ENCODE peak calls at places on chromosomes 13 and 19, in eight cellular contexts. W, I, M, D, U, K, V and P are unnamed samples. For H3K4me1, the result is how much of the 10 kb centered on the place peaks cover.

GRCh38 chr13:106566682-106567420 is 1.1 kb downstream of the ARGLU1 start:
- DNase-seq in W (peak), I (peak), M (peak), D (peak), U (peak), K (peak), V (peak), P (peak)

GRCh38 chr13:77460195-77460594 is 75.3 kb upstream of the SCEL start:
- DNase-seq in W (no peak), I (peak), M (peak), D (no peak), U (no peak), K (no peak), V (no peak), P (no peak)

GRCh38 chr13:97267418-97268059 is 45.4 kb downstream of the MBNL2 start:
- DNase-seq in W (peak), I (no peak), M (no peak), D (no peak), U (no peak), K (no peak), V (no peak), P (no peak)

GRCh38 chr13:98656223-98656622 is 79.3 kb upstream of the STK24 start:
- DNase-seq in W (no peak), I (no peak), M (no peak), D (no peak), U (no peak), K (no peak), V (no peak), P (no peak)

GRCh38 chr19:19719798-19720197 is 13.1 kb downstream of the ZNF14 start:
- DNase-seq in W (no peak), I (no peak), M (no peak), D (no peak), U (no peak), K (no peak), V (no peak), P (no peak)

GRCh38 chr13:73216381-73216831 is 157.6 kb downstream of the KLF5 start:
- DNase-seq in W (peak), I (no peak), M (no peak), D (no peak), U (peak), K (no peak), V (peak), P (no peak)

GRCh38 chr13:106738279-106738678 is 170.3 kb upstream of the ARGLU1 start:
- DNase-seq in W (no peak), I (no peak), M (no peak), D (no peak), U (no peak), K (no peak), V (no peak), P (no peak)

GRCh38 chr19:7159105-7159933 is 89.8 kb downstream of the ZNF557 start:
- DNase-seq in W (peak), I (peak), M (peak), D (peak), U (peak), K (no peak), V (peak), P (no peak)

GRCh38 chr19:55158848-55159793 is 1.6 kb upstream of the TNNI3 start:
- DNase-seq in W (no peak), I (no peak), M (peak), D (peak), U (no peak), K (no peak), V (no peak), P (no peak)

GRCh38 chr19:3593156-3593555 is 7.9 kb downstream of the GIPC3 start:
- DNase-seq in W (no peak), I (no peak), M (no peak), D (no peak), U (no peak), K (no peak), V (no peak), P (no peak)

GRCh38 chr19:2602391-2603181 is 99.9 kb downstream of the GNG7 start:
- DNase-seq in W (peak), I (peak), M (peak), D (peak), U (peak), K (peak), V (peak), P (peak)

GRCh38 chr19:55230780-55231179 is 2.2 kb upstream of the TMEM86B start:
- DNase-seq in W (no peak), I (no peak), M (no peak), D (no peak), U (no peak), K (no peak), V (no peak), P (no peak)

GRCh38 chr13:102838273-102838672 is 7.6 kb upstream of the ERCC5 start:
- DNase-seq in W (no peak), I (no peak), M (no peak), D (no peak), U (no peak), K (no peak), V (no peak), P (no peak)

GRCh38 chr13:112879283-112879833 is 89.7 kb upstream of the MCF2L start:
- DNase-seq in W (peak), I (peak), M (no peak), D (no peak), U (no peak), K (no peak), V (no peak), P (no peak)

GRCh38 chr19:53991224-53992113 is at the start of gene CACNG6:
- DNase-seq in W (peak), I (no peak), M (peak), D (no peak), U (no peak), K (no peak), V (no peak), P (no peak)

GRCh38 chr19:15954820-15955219 is 6.0 kb downstream of the OR10H4 start:
- DNase-seq in W (no peak), I (no peak), M (no peak), D (no peak), U (no peak), K (no peak), V (no peak), P (no peak)

GRCh38 chr13:39676315-39676876 is 20.9 kb downstream of the COG6 start:
- DNase-seq in W (peak), I (no peak), M (no peak), D (peak), U (no peak), K (no peak), V (peak), P (peak)

GRCh38 chr13:30340367-30341184 is 33.2 kb upstream of the KATNAL1 start:
- DNase-seq in W (peak), I (peak), M (peak), D (peak), U (peak), K (peak), V (peak), P (peak)

GRCh38 chr19:1173160-1173844 is 766 bp downstream of the SBNO2 start:
- DNase-seq in W (no peak), I (no peak), M (peak), D (no peak), U (no peak), K (peak), V (no peak), P (no peak)

GRCh38 chr13:101211261-101211660 is 205.0 kb downstream of the NALCN start:
- DNase-seq in W (peak), I (no peak), M (no peak), D (no peak), U (peak), K (no peak), V (no peak), P (no peak)

GRCh38 chr13:91406619-91407018 is 8.2 kb downstream of the GPC5 start:
- DNase-seq in W (peak), I (no peak), M (no peak), D (no peak), U (peak), K (no peak), V (peak), P (peak)

GRCh38 chr13:71524245-71525002 is 342.6 kb downstream of the DACH1 start:
- DNase-seq in W (no peak), I (no peak), M (no peak), D (no peak), U (no peak), K (no peak), V (no peak), P (peak)

GRCh38 chr13:36130542-36131214 is 504 bp downstream of the DCLK1 start:
- DNase-seq in W (no peak), I (peak), M (peak), D (peak), U (no peak), K (no peak), V (peak), P (peak)

DNA sequence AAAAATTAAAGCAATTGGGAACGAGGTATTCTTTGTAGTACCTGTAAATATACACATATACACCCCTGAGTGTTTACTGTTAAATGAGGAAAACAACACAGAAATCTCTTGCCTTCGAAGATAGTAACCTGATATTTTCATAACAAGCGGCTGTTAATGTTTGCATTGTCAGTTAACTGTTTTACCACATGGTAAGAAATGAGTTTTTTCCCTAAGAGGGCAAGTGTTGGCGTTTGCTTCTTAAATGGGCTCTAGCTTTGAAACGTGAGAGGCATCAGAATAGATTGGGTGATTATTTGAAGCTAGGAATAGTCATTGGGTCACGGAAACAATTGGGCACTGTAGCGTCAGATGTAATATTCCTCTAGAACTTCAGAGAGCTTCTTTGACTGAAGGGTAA is 22.0 kb upstream of the UPF3A start:
- DNase-seq in W (no peak), I (no peak), M (no peak), D (no peak), U (no peak), K (no peak), V (no peak), P (no peak)
- H3K4me1 ChIP-seq in W (under half), I (under half), M (under half), D (under half), U (under half), K (under half), V (under half), P (under half)

DNA sequence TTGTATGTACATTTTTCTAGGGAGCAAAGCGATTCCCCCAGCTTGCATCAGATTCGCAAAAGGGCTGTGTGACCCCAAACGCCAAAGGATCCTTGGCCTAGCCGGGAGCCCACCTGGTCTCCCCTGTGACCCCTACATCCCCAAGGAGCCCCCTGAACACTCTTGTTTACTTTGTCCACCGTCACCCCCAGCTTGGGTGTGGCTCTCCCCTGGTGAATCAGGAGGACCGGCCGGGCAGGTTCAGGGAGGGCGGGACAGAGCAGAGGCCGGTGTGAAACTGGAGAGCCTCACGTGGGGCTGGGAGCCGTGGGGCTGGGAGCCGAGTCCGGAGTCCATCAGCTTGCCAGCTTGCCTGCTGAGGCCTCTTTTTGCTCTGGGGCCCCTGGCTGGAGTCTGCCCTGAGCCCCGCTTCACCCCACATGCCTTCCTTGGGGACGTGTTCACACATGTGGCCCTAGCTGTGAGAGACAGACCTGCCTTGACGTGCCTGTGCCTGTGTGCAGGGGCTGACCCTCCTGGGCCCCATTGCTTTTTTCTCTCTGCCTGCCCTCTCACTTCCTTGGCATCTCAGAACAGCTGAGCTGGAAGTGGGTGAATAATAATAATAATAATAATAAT is 2.0 kb downstream of the ITPKC start:
- DNase-seq in W (peak), I (peak), M (peak), D (peak), U (peak), K (peak), V (peak), P (no peak)
- H3K4me1 ChIP-seq in W (under half), I (under half), M (under half), D (under half), U (half or more), K (under half), V (under half), P (under half)

DNA sequence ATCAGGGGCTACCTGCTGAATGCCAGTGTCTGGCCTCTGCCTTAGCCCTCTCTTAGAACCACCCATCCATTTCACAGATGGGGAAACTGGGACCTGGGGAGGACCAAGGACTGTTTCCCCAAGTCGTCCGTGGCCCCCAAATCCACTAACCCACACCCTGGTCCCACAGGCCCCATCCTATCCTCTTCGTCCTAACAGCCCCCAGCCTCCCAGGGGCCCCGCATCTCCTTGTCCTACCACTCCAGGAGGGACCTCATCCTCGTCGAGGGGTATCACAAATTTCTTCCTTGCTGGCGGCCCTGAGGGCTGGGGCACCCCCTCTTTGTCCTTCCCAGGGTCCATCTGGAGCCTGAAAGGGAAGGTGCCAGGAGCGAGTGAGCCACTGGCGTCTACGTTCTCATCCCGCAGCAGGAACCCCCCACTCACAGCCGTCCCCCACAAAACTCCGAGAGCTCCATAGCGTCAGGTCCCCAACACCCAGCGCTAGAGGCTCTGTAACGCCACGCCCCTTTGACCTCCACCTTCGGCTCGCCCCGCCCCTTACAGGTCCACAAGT is 606 bp downstream of the ERCC1 start:
- DNase-seq in W (no peak), I (no peak), M (no peak), D (no peak), U (no peak), K (peak), V (no peak), P (no peak)
- H3K4me1 ChIP-seq in W (under half), I (under half), M (under half), D (under half), U (under half), K (under half), V (under half), P (under half)

GRCh38 chr13:67048084-67048792 is 181.9 kb downstream of the PCDH9 start:
- DNase-seq in W (peak), I (no peak), M (no peak), D (no peak), U (peak), K (no peak), V (no peak), P (no peak)

GRCh38 chr13:67045357-67045756 is 184.8 kb downstream of the PCDH9 start:
- DNase-seq in W (no peak), I (no peak), M (no peak), D (no peak), U (no peak), K (no peak), V (no peak), P (no peak)

GRCh38 chr13:67049744-67050143 is 180.4 kb downstream of the PCDH9 start:
- DNase-seq in W (no peak), I (no peak), M (no peak), D (no peak), U (no peak), K (no peak), V (no peak), P (no peak)

GRCh38 chr13:67052550-67053237 is 177.4 kb downstream of the PCDH9 start:
- DNase-seq in W (no peak), I (no peak), M (no peak), D (no peak), U (no peak), K (no peak), V (no peak), P (no peak)

DNA sequence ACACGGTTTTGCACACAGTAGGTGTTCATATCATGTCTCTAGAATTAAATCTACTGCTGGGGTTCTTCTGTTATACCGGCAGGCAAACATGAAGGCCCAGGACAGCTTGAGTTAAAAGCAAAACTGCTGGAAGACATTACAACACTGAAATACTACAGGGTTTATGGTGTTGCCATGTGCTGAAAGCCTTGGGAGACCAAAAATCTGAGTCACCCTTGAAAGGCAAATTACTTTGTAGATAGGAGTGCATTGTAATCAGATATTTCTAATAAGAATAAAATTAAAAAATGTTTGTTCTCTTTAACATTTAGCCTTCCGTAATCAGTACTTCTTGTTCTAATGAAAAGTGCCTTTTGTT is 181.4 kb downstream of the PCDH9 start:
- DNase-seq in W (peak), I (no peak), M (no peak), D (peak), U (peak), K (no peak), V (no peak), P (no peak)
- H3K4me1 ChIP-seq in W (under half), I (under half), M (under half), D (under half), U (under half), K (under half), V (under half), P (under half)

GRCh38 chr19:40605201-40605971 is 4.2 kb downstream of the LTBP4 start:
- DNase-seq in W (peak), I (peak), M (peak), D (peak), U (peak), K (peak), V (peak), P (peak)
- H3K4me1 ChIP-seq in W (under half), I (under half), M (under half), D (under half), U (half or more), K (under half), V (under half), P (under half)

GRCh38 chr19:18465214-18465963 is 27.5 kb upstream of the ISYNA1 start:
- DNase-seq in W (no peak), I (no peak), M (no peak), D (no peak), U (no peak), K (no peak), V (no peak), P (no peak)
- H3K4me1 ChIP-seq in W (under half), I (under half), M (half or more), D (under half), U (under half), K (under half), V (under half), P (under half)

GRCh38 chr13:51618626-51619025 is 34.4 kb downstream of the WDFY2 start:
- DNase-seq in W (no peak), I (no peak), M (no peak), D (no peak), U (no peak), K (no peak), V (no peak), P (no peak)
- H3K4me1 ChIP-seq in W (under half), I (under half), M (under half), D (under half), U (under half), K (under half), V (under half), P (under half)

GRCh38 chr13:110132178-110132975 is 174.6 kb downstream of the COL4A1 start:
- DNase-seq in W (peak), I (no peak), M (no peak), D (no peak), U (no peak), K (no peak), V (no peak), P (no peak)
- H3K4me1 ChIP-seq in W (under half), I (under half), M (under half), D (under half), U (half or more), K (under half), V (under half), P (under half)

GRCh38 chr19:36115453-36116343 is at the start of gene TBCB:
- DNase-seq in W (no peak), I (peak), M (peak), D (peak), U (peak), K (peak), V (no peak), P (no peak)
- H3K4me1 ChIP-seq in W (under half), I (under half), M (under half), D (under half), U (under half), K (under half), V (under half), P (under half)

DNA sequence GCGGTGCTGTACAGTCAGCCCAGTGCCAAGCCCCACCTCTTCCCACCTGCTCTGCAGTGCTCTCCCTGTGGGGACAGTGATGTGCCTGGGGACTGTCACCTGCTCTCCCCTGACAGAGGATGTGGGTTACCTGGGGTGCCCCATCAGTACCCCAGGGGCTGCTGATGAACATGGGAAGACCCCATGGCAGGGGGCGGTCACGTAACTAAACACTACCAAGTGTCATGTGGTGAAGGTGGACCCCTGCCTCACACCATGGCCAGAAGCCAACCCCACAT is 12.7 kb downstream of the KDM4B start:
- DNase-seq in W (no peak), I (no peak), M (no peak), D (no peak), U (no peak), K (no peak), V (no peak), P (no peak)
- H3K4me1 ChIP-seq in W (under half), I (under half), M (half or more), D (under half), U (under half), K (under half), V (half or more), P (under half)